ENCODE peak calls at places on chromosomes 13 and 19, in eight cellular contexts. V, T, Q, Y, H, P, L and I are unnamed samples.

GRCh38 chr13:26965976-26966375 is 205.4 kb upstream of the GPR12 start:
- DNase-seq in Q (no peak), Y (no peak), P (no peak), H (peak; percentile 63), V (no peak), L (no peak), T (no peak), I (no peak)

GRCh38 chr13:24392972-24393371 is 83.6 kb downstream of the C1QTNF9 start:
- DNase-seq in Q (no peak), L (no peak), H (no peak), Y (no peak), T (no peak), P (no peak), V (no peak), I (no peak)

GRCh38 chr19:2841858-2842574 is 741 bp downstream of the ZNF555 start:
- DNase-seq in V (no peak), P (no peak), H (no peak), Y (no peak), T (no peak), L (no peak), Q (no peak), I (no peak)

GRCh38 chr19:34335914-34336313 is 29.1 kb upstream of the GPI start:
- DNase-seq in L (no peak), P (no peak), V (no peak), H (no peak), Q (no peak), Y (no peak), T (no peak), I (no peak)

GRCh38 chr13:93066187-93066586 is 160.4 kb upstream of the GPC6 start:
- DNase-seq in L (no peak), Y (no peak), T (no peak), P (no peak), H (no peak), Q (no peak), V (peak; percentile 53), I (no peak)

GRCh38 chr19:13868663-13869062 is 8.3 kb upstream of the NANOS3 start:
- DNase-seq in T (no peak), Y (no peak), Q (no peak), V (no peak), P (no peak), L (no peak), H (no peak), I (no peak)

GRCh38 chr13:105047676-105048295 is 1487.7 kb downstream of the EFNB2 start:
- DNase-seq in L (no peak), Y (no peak), Q (no peak), P (no peak), V (no peak), H (no peak), T (no peak), I (no peak)

GRCh38 chr13:71590654-71591148 is 276.3 kb downstream of the DACH1 start:
- DNase-seq in V (no peak), P (no peak), Y (no peak), H (no peak), T (no peak), Q (no peak), L (no peak), I (no peak)

GRCh38 chr13:73607489-73608156 is 526.6 kb downstream of the KLF12 start:
- DNase-seq in H (no peak), Y (no peak), P (no peak), V (no peak), L (no peak), T (no peak), Q (no peak), I (no peak)

GRCh38 chr19:20664917-20665781 is 3.8 kb upstream of the ZNF626 start:
- DNase-seq in Y (no peak), L (no peak), Q (no peak), P (no peak), T (no peak), V (no peak), H (no peak), I (no peak)

GRCh38 chr19:30219682-30220081 is 152.5 kb upstream of the ZNF536 start:
- DNase-seq in H (peak; percentile 23), L (no peak), P (no peak), V (no peak), Y (no peak), T (no peak), Q (no peak), I (no peak)